ENCODE peak calls at places on chromosomes 11 and 22, in eight cellular contexts. C is adrenal gland; A is left ventricle myocardium inferior; H is hepatocyte; N is cardiac muscle cell; J is neural crest cell; M is IMR-90; Y is CD8-positive, alpha-beta T cell. E is an unnamed sample.

GRCh38 chr11:79100093-79100704 is 340.6 kb downstream of the TENM4 start:
- DNase-seq in N (peak; percentile 77), C (peak; percentile 44), M (peak; percentile 55), A (no peak), Y (no peak), J (peak; percentile 38), H (peak; percentile 67), E (peak; percentile 75)

GRCh38 chr11:36056160-36056751 is 112.4 kb downstream of the LDLRAD3 start:
- DNase-seq in Y (no peak), A (no peak), H (peak; percentile 36), J (peak; percentile 47), N (peak; percentile 78), C (peak; percentile 49), M (peak; percentile 40), E (peak; percentile 87)

GRCh38 chr11:31643831-31644230 is 134.3 kb downstream of the ELP4 start:
- DNase-seq in Y (no peak), J (no peak), M (peak; percentile 67), C (peak; percentile 13), H (no peak), N (peak; percentile 42), A (no peak), E (peak; percentile 77)

GRCh38 chr11:128854801-128855200 is 12.3 kb downstream of the KCNJ1 start:
- DNase-seq in C (no peak), N (no peak), A (no peak), H (no peak), M (no peak), J (no peak), Y (no peak), E (no peak)

GRCh38 chr11:78536933-78537332 is 37.7 kb downstream of the NARS2 start:
- DNase-seq in M (no peak), A (no peak), C (no peak), Y (no peak), N (no peak), H (no peak), J (no peak), E (no peak)

GRCh38 chr11:44989831-44990566 is 39.3 kb upstream of the TP53I11 start:
- DNase-seq in J (no peak), H (no peak), M (no peak), Y (no peak), A (peak; percentile 86), C (no peak), N (peak; percentile 62), E (peak; percentile 50)

GRCh38 chr11:44437122-44437521 is 127.2 kb upstream of the ALX4 start:
- DNase-seq in M (no peak), C (no peak), A (peak; percentile 23), Y (no peak), J (no peak), N (no peak), H (no peak), E (no peak)

GRCh38 chr11:100739636-100740035 is 52.5 kb downstream of the ARHGAP42 start:
- DNase-seq in N (peak; percentile 94), A (no peak), J (no peak), Y (no peak), M (peak; percentile 90), C (peak; percentile 32), H (peak; percentile 55), E (no peak)

GRCh38 chr11:47979378-47980092 is 824 bp upstream of the PTPRJ start:
- DNase-seq in N (peak; percentile 29), J (no peak), C (no peak), M (no peak), Y (no peak), H (no peak), A (no peak), E (no peak)

GRCh38 chr11:36500315-36500721 is 9.8 kb downstream of the TRAF6 start:
- DNase-seq in Y (no peak), J (no peak), N (peak; percentile 88), H (peak; percentile 77), A (no peak), C (peak; percentile 53), M (peak; percentile 96), E (peak; percentile 96)

GRCh38 chr11:45754261-45754709 is 50.7 kb upstream of the SLC35C1 start:
- DNase-seq in J (no peak), Y (no peak), A (peak; percentile 69), C (peak; percentile 84), H (peak; percentile 67), M (peak; percentile 2), N (peak; percentile 61), E (peak; percentile 85)

GRCh38 chr11:69157156-69157821 is 1.6 kb downstream of the SMIM38 start:
- DNase-seq in H (no peak), Y (no peak), J (peak; percentile 77), N (peak; percentile 78), A (peak; percentile 74), C (no peak), M (peak; percentile 77), E (peak; percentile 79)

GRCh38 chr11:44388828-44389645 is 79.1 kb upstream of the ALX4 start:
- DNase-seq in H (no peak), J (no peak), M (no peak), N (no peak), A (no peak), C (peak; percentile 3), Y (no peak), E (no peak)

GRCh38 chr11:61195016-61195695 is 8.2 kb upstream of the PGA3 start:
- DNase-seq in J (no peak), N (no peak), A (no peak), Y (no peak), M (no peak), H (no peak), C (no peak), E (no peak)

GRCh38 chr11:61193596-61193995 is 9.7 kb upstream of the PGA3 start:
- DNase-seq in C (no peak), A (no peak), H (no peak), M (no peak), Y (no peak), J (no peak), N (no peak), E (no peak)

GRCh38 chr11:61198391-61198790 is 4.9 kb upstream of the PGA3 start:
- DNase-seq in N (no peak), M (no peak), A (no peak), J (no peak), C (no peak), H (no peak), Y (no peak), E (no peak)

GRCh38 chr11:61198948-61199523 is 4.3 kb upstream of the PGA3 start:
- DNase-seq in J (no peak), C (no peak), M (no peak), Y (no peak), H (no peak), N (no peak), A (no peak), E (no peak)

DNA sequence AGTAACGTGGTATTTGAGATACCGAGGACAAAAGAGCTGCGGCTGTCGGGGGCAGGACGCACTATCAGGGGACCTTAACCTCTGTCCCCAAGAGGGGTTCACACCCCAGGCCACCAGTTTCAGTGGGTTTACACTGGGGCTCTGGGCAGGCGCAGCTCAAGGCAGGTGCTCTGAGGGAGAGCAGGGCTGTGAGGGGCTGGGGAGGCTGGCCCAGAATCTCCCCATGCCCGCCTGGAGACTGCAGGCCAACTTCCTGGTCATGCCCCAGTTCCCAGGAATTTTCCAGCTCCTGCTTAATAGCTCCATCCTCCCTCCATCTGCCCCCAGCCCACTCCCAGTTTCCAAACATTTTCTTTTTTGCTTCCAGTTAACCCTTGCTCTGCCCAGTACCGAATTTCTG is 7.6 kb upstream of the PGA3 start:
- DNase-seq in N (no peak), C (no peak), Y (no peak), M (no peak), J (no peak), A (no peak), H (no peak), E (no peak)
- TF ChIP-seq CTCF in N (no peak), C (no peak), Y (no peak), M (no peak), J (no peak), A (no peak), H (no peak), E (no peak)

GRCh38 chr11:93196816-93197382 is 892 bp downstream of the SLC36A4 start:
- DNase-seq in H (peak; percentile 13), J (no peak), C (no peak), N (no peak), M (peak; percentile 22), A (no peak), Y (no peak), E (no peak)
- TF ChIP-seq CTCF in H (peak; percentile 40), J (peak; percentile 66), C (peak; percentile 58), N (peak; percentile 44), M (peak; percentile 39), A (peak; percentile 49), Y (peak; percentile 13), E (peak; percentile 50)

DNA sequence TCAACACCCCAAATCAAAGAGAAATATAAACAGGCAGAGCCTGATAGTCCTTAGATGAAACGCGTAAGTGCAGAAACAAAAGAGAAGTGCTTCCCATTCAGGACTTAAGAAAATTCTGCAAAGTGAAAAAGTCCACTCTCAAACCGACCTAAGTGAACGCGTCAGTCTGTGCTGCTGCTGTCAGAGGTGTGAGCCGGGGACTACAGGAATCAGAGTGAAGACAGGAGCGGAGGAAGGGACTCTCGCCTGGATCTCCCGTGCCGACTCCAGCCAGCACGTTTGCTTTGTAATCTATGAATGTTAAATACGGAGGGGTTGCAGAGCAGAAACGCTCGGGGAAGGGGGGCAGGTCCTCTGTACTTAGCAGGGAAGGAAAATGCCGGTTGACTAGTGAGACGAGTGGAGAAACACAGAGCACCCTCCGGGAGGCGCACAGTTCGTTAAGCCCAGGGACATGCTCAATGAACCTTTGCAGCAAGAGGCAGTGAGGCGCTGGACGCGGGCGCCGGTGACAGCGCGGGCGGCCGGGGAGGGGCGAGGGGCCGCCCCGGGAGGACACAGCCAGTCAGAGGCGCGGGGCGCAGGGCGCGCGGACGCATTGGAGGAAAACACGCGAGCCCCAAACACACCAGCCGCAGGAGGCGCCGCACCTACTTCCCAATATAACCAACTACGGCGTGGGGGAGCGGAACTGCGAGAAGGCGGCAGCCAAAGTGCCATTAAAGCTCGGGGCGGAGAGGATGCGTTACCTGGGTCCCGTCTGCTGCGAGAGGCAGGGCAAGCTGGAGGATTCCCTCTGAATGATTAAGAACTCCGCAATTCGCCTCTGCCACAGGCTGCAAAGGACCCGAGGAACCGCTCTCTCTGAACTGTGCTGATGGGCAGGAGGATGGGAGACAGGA is at the start of gene CNTN5:
- DNase-seq in J (peak; percentile 52), N (peak; percentile 54), C (peak; percentile 39), M (peak; percentile 5), A (peak; percentile 20), Y (no peak), H (peak; percentile 79), E (peak; percentile 62)
- TF ChIP-seq CTCF in J (peak; percentile 36), N (no peak), C (no peak), M (no peak), A (no peak), Y (no peak), H (peak; percentile 24), E (peak; percentile 19)

DNA sequence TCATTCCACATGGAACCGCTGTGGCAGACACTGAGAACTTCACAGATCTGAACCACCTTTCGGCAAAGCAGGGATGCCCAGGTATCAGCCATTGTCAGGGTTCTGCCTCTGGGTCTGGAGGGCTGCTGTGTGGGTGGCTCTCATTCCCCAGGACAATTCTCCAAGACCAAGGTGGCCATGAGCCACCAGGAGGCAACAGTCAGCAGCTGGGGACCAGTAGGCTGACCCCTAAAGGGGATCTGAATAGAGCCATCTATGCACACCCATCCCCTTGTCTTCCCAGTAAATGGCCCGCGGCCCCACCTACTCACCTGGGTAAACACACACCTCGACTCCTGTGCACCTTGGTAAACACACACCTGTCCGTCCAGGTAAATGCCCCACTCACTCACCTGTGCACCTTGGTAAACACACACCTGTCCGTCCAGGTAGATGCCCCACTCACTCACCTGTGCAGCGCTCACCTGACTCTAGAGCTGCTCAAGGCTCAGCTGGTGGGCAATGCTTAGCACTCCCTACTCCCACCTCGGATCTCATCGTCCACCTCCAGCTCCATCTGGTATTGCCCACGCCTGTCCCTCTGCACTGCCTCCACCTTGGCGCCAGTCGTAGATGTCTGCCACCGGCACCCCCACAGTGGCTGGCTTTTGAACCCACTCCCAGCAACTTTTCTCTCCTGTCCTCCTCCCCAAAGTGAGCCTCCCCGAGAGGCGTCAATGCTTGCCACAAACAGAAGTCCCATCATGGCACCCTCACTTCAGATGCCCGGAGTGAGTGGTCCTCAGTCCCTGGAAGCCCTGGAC is 10.2 kb downstream of the SLC25A1 start:
- DNase-seq in J (no peak), N (no peak), H (peak; percentile 39), C (no peak), Y (no peak), A (no peak), M (no peak), E (no peak)
- TF ChIP-seq CTCF in J (no peak), N (no peak), H (peak; percentile 15), C (no peak), Y (no peak), A (no peak), M (no peak), E (no peak)

E was measured in A673.